ENCODE peak calls at places on chromosomes 7 and 10, in four cellular contexts. J, B, Q and M are unnamed samples.

GRCh38 chr10:29517352-29517923 is 117.3 kb downstream of the SVIL start:
- DNase-seq in J (no peak), B (no peak), Q (no peak), M (no peak)

GRCh38 chr10:77179015-77179695 is 458.5 kb downstream of the KCNMA1 start:
- DNase-seq in J (no peak), B (no peak), Q (no peak), M (no peak)

GRCh38 chr10:93319855-93320254 is 162.3 kb downstream of the MYOF start:
- DNase-seq in J (no peak), B (no peak), Q (no peak), M (no peak)

GRCh38 chr7:119514326-119514725 is 758.6 kb upstream of the KCND2 start:
- DNase-seq in J (no peak), B (no peak), Q (no peak), M (no peak)

GRCh38 chr7:99928994-99929729 is at the start of gene GJC3:
- DNase-seq in J (no peak), B (peak), Q (peak), M (peak)

GRCh38 chr10:63414481-63415260 is 51.1 kb downstream of the JMJD1C start:
- DNase-seq in J (no peak), B (no peak), Q (no peak), M (no peak)

GRCh38 chr7:100942038-100942774 is 7.1 kb upstream of the MUC3A start:
- DNase-seq in J (no peak), B (no peak), Q (no peak), M (no peak)

GRCh38 chr10:98293550-98294269 is 25.7 kb upstream of the LOXL4 start:
- DNase-seq in J (no peak), B (no peak), Q (no peak), M (no peak)

GRCh38 chr10:100345570-100346330 is 1.3 kb upstream of the SCD start:
- DNase-seq in J (no peak), B (peak), Q (no peak), M (no peak)

GRCh38 chr7:7424151-7424873 is 111.4 kb downstream of the COL28A1 start:
- DNase-seq in J (no peak), B (peak), Q (no peak), M (no peak)

GRCh38 chr10:133268532-133268931 is 8.1 kb downstream of the ADAM8 start:
- DNase-seq in J (no peak), B (no peak), Q (no peak), M (no peak)

GRCh38 chr10:102324061-102324460 is 71.4 kb upstream of the NFKB2 start:
- DNase-seq in J (no peak), B (no peak), Q (no peak), M (no peak)

GRCh38 chr7:37054631-37055300 is 330.5 kb upstream of the AOAH start:
- DNase-seq in J (no peak), B (no peak), Q (no peak), M (no peak)

GRCh38 chr10:68796609-68797008 is 30.7 kb upstream of the STOX1 start:
- DNase-seq in J (no peak), B (no peak), Q (no peak), M (no peak)

GRCh38 chr7:29857654-29858053 is 51.3 kb downstream of the WIPF3 start:
- DNase-seq in J (no peak), B (no peak), Q (no peak), M (peak)